ENCODE peak calls at places on chromosomes 7 and 10, in six cellular contexts. N is kidney; L is CD8-positive, alpha-beta memory T cell; E is Peyer's patch; S is neural progenitor cell; Q is CD8-positive, alpha-beta T cell. O is an unnamed sample.

GRCh38 chr10:48698971-48699627 is 14.4 kb downstream of the WDFY4 start:
- DNase-seq in S (no peak), L (no peak), E (no peak), Q (no peak), N (no peak), O (no peak)

GRCh38 chr7:116626886-116627285 is 45.1 kb upstream of the MET start:
- DNase-seq in S (no peak), N (no peak), E (no peak), Q (no peak), L (no peak), O (no peak)

GRCh38 chr7:127396184-127396583 is 3.7 kb upstream of the ZNF800 start:
- DNase-seq in E (no peak), Q (no peak), L (no peak), N (no peak), S (peak; percentile 9), O (no peak)

GRCh38 chr10:64115913-64116643 is 594.9 kb downstream of the REEP3 start:
- DNase-seq in Q (no peak), E (no peak), S (peak; percentile 51), N (no peak), L (no peak), O (no peak)

GRCh38 chr7:140745654-140746053 is 49.1 kb downstream of the NDUFB2 start:
- DNase-seq in E (no peak), S (no peak), Q (no peak), N (no peak), L (no peak), O (no peak)

GRCh38 chr7:98810166-98810802 is 59.5 kb downstream of the TMEM130 start:
- DNase-seq in E (no peak), L (no peak), Q (no peak), S (peak; percentile 48), N (no peak), O (no peak)

GRCh38 chr7:6367701-6368211 is 80.0 kb downstream of the DAGLB start:
- DNase-seq in N (no peak), Q (no peak), E (no peak), L (no peak), S (no peak), O (no peak)

GRCh38 chr10:42691361-42692120 is 53.2 kb upstream of the ZNF33B start:
- DNase-seq in N (no peak), E (no peak), L (no peak), S (no peak), Q (no peak), O (no peak)

GRCh38 chr10:16894834-16895233 is 77.6 kb upstream of the RSU1 start:
- DNase-seq in N (no peak), L (no peak), S (no peak), Q (no peak), E (no peak), O (no peak)

GRCh38 chr10:43140414-43140813 is 2.2 kb downstream of the CSGALNACT2 start:
- DNase-seq in S (no peak), Q (no peak), N (no peak), E (no peak), L (no peak), O (no peak)

GRCh38 chr7:68841004-68841403 is 757.3 kb upstream of the AUTS2 start:
- DNase-seq in S (no peak), E (no peak), N (no peak), Q (no peak), L (no peak), O (no peak)

GRCh38 chr7:30366606-30367005 is 82.2 kb downstream of the ZNRF2 start:
- DNase-seq in Q (no peak), L (no peak), S (no peak), E (no peak), N (no peak), O (no peak)

GRCh38 chr7:47581821-47582747 is at the start of gene TNS3:
- DNase-seq in L (no peak), Q (no peak), S (peak; percentile 81), N (peak; percentile 84), E (peak; percentile 82), O (no peak)

GRCh38 chr10:126904493-126904806 is 778 bp upstream of the DOCK1 start:
- DNase-seq in Q (no peak), N (no peak), S (no peak), L (no peak), E (no peak), O (no peak)

GRCh38 chr7:134448359-134449229 is 10.3 kb downstream of the AKR1B1 start:
- DNase-seq in E (no peak), Q (no peak), S (no peak), N (no peak), L (no peak), O (no peak)

GRCh38 chr7:116305485-116306408 is 95.4 kb downstream of the TES start:
- DNase-seq in S (no peak), N (no peak), E (no peak), L (no peak), Q (no peak), O (no peak)

GRCh38 chr10:123766012-123766411 is 99.9 kb downstream of the GPR26 start:
- DNase-seq in S (no peak), Q (no peak), L (no peak), E (peak; percentile 67), N (no peak), O (no peak)

GRCh38 chr7:108454674-108455523 is 1.3 kb downstream of the NRCAM start:
- DNase-seq in E (no peak), S (peak; percentile 70), N (peak; percentile 72), L (no peak), Q (no peak), O (no peak)

GRCh38 chr10:97928897-97929296 is 79.3 kb downstream of the GOLGA7B start:
- DNase-seq in L (no peak), E (no peak), S (peak; percentile 19), N (no peak), Q (no peak), O (no peak)

GRCh38 chr10:104680467-104681401 is 39.6 kb downstream of the SORCS3 start:
- DNase-seq in Q (no peak), S (peak; percentile 74), E (no peak), N (no peak), L (no peak), O (no peak)

GRCh38 chr10:122310311-122311050 is 39.4 kb downstream of the BTBD16 start:
- DNase-seq in Q (no peak), N (peak; percentile 75), S (no peak), E (peak; percentile 86), L (no peak), O (no peak)

GRCh38 chr7:127792528-127793342 is 140.7 kb downstream of the SND1 start:
- DNase-seq in Q (no peak), N (no peak), S (peak; percentile 71), L (peak; percentile 12), E (no peak), O (no peak)

GRCh38 chr7:27223941-27224590 is 18.5 kb upstream of the EVX1 start:
- DNase-seq in S (no peak), Q (no peak), L (no peak), E (no peak), N (no peak), O (no peak)

GRCh38 chr7:29871787-29872398 is 65.6 kb downstream of the WIPF3 start:
- DNase-seq in L (no peak), S (no peak), E (no peak), N (no peak), Q (no peak), O (no peak)

GRCh38 chr10:104045151-104046089 is 40.3 kb downstream of the COL17A1 start:
- DNase-seq in S (peak; percentile 88), N (no peak), E (no peak), Q (no peak), L (no peak), O (no peak)

GRCh38 chr10:5565205-5565545 is 40.4 kb downstream of the CALML3 start:
- DNase-seq in N (peak; percentile 39), Q (no peak), S (no peak), E (peak; percentile 30), L (no peak), O (no peak)

GRCh38 chr7:33671521-33672262 is 233.6 kb upstream of the BMPER start:
- DNase-seq in L (no peak), E (no peak), N (no peak), S (no peak), Q (no peak), O (no peak)

GRCh38 chr10:75071164-75071489 is 40.3 kb upstream of the SAMD8 start:
- DNase-seq in N (no peak), L (no peak), S (no peak), E (no peak), Q (no peak), O (no peak)

GRCh38 chr10:103513383-103514060 is 20.0 kb downstream of the NEURL1 start:
- DNase-seq in S (no peak), L (no peak), Q (no peak), E (no peak), N (peak; percentile 63), O (no peak)

GRCh38 chr10:35027567-35027966 is 62.6 kb downstream of the CUL2 start:
- DNase-seq in L (no peak), S (no peak), N (no peak), E (no peak), Q (no peak), O (no peak)

DNA sequence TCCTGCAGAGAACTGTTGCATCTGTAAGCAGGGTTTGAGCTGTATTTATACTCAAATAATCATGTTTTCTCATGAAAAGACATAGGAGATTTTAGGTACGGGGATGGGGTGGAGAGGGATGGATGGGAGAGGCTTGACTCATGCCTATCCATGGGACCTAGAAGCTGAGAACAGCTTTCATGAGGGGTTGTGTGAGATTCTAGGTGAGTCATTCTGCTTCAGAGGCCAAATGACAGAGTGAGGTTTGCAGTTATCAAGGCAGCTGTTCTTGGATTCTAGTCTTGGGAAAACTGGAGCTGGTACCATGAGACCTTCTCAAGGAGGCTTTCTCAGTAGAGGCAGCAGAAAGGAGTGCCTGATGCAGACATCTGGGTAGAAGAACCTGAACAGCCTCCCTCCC is 746.9 kb downstream of the TYW1 start:
- DNase-seq in L (no peak), Q (no peak), E (no peak), N (no peak), S (no peak), O (no peak)
- H3K9me3 ChIP-seq in L (no peaks in the 10 kb centered on the region), Q (no peaks in the 10 kb centered on the region), E (no peaks in the 10 kb centered on the region), N (peaks cover 3% of the 10 kb centered on the region), S (no peaks in the 10 kb centered on the region), O (no peaks in the 10 kb centered on the region)

GRCh38 chr7:138212314-138212713 is 136.1 kb downstream of the AKR1D1 start:
- DNase-seq in N (no peak), Q (no peak), L (no peak), E (no peak), S (no peak), O (no peak)

GRCh38 chr7:138214926-138215325 is 138.7 kb downstream of the AKR1D1 start:
- DNase-seq in N (no peak), L (no peak), S (no peak), E (no peak), Q (no peak), O (no peak)
- H3K9me3 ChIP-seq in N (no peaks in the 10 kb centered on the region), L (no peaks in the 10 kb centered on the region), S (peaks cover 27% of the 10 kb centered on the region), E (no peaks in the 10 kb centered on the region), Q (no peaks in the 10 kb centered on the region), O (no peaks in the 10 kb centered on the region)

GRCh38 chr7:157526604-157527003 is 189.8 kb downstream of the DNAJB6 start:
- DNase-seq in N (no peak), L (no peak), S (no peak), E (peak; percentile 27), Q (no peak), O (no peak)
- H3K9me3 ChIP-seq in N (peaks cover under 1% of the 10 kb centered on the region), L (no peaks in the 10 kb centered on the region), S (no peaks in the 10 kb centered on the region), E (no peaks in the 10 kb centered on the region), Q (peaks cover under 1% of the 10 kb centered on the region), O (no peaks in the 10 kb centered on the region)

DNA sequence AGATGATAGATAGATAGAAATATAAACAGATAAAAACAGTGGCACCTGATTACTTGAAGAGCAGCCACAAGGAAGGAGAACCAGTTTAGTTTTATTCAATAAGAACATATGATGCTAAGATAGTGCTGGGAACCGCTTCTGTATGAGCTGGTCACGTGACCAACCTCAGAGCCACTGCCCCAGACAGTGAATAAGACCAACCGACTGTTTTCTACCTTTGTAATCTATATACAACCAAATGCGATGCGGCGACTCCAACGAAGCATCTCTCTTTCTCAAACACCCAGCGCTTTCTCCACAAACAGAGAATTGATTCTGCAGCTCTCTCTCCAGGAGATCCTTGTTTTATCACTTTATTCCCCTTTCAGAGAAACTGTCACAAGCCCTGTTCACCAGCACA is 55.5 kb upstream of the JCAD start:
- DNase-seq in E (no peak), Q (no peak), L (no peak), S (peak; percentile 32), N (no peak), O (peak; percentile 36)
- H3K9me3 ChIP-seq in E (no peaks in the 10 kb centered on the region), Q (no peaks in the 10 kb centered on the region), L (no peaks in the 10 kb centered on the region), S (no peaks in the 10 kb centered on the region), N (no peaks in the 10 kb centered on the region), O (no peaks in the 10 kb centered on the region)